ENCODE peak calls at places on chromosomes 6 and 20, in eight cellular contexts. Q, U, F, G, V, D, I and A are unnamed samples.
A peak's percentile ranks its signal among the peaks of the same experiment; 100 is the strongest.

GRCh38 chr20:43433250-43433854 is 24.3 kb upstream of the SRSF6 start:
- DNase-seq in Q (no peak), U (no peak), F (no peak), G (no peak), V (no peak), D (no peak), I (no peak), A (no peak)

GRCh38 chr6:110095101-110095500 is 84.4 kb downstream of the WASF1 start:
- DNase-seq in Q (no peak), U (no peak), F (no peak), G (no peak), V (no peak), D (no peak), I (no peak), A (no peak)

GRCh38 chr6:73348550-73349204 is 5.4 kb downstream of the DPPA5 start:
- DNase-seq in Q (no peak), U (no peak), F (no peak), G (no peak), V (no peak), D (peak; percentile 46), I (no peak), A (no peak)

GRCh38 chr6:140281236-140281635 is 906.8 kb upstream of the CITED2 start:
- DNase-seq in Q (no peak), U (no peak), F (no peak), G (peak; percentile 42), V (no peak), D (no peak), I (no peak), A (no peak)

GRCh38 chr6:130207979-130208649 is 14.6 kb downstream of the SAMD3 start:
- DNase-seq in Q (no peak), U (no peak), F (no peak), G (no peak), V (no peak), D (no peak), I (no peak), A (no peak)

GRCh38 chr20:59421089-59421488 is 120.7 kb downstream of the EDN3 start:
- DNase-seq in Q (no peak), U (no peak), F (no peak), G (no peak), V (no peak), D (no peak), I (no peak), A (no peak)

GRCh38 chr6:109164331-109164730 is 69.0 kb downstream of the CEP57L1 start:
- DNase-seq in Q (no peak), U (no peak), F (no peak), G (no peak), V (no peak), D (no peak), I (no peak), A (no peak)

GRCh38 chr20:44747166-44748004 is 1.7 kb downstream of the KCNK15 start:
- DNase-seq in Q (peak; percentile 60), U (peak; percentile 27), F (peak; percentile 51), G (peak; percentile 70), V (peak; percentile 53), D (peak; percentile 95), I (peak; percentile 86), A (peak; percentile 84)

GRCh38 chr6:160277546-160277945 is 18.9 kb upstream of the SLC22A2 start:
- DNase-seq in Q (no peak), U (no peak), F (no peak), G (no peak), V (no peak), D (no peak), I (no peak), A (no peak)